ENCODE peak calls at places on chromosomes 7 and 10, in nine cellular contexts. One of them, this sample, is unnamed.

GRCh38 chr7:128264477-128264876 is 23.4 kb downstream of the LEP start:
- DNase-seq in Calu3: no peak
- DNase-seq in cardiac muscle cell: no peak
- DNase-seq in upper lobe of left lung: no peak
- DNase-seq in AG09309: no peak
- DNase-seq in bronchial epithelial cell: no peak
- DNase-seq in lower lobe of right lung: no peak
- DNase-seq in HepG2: no peak
- DNase-seq in fibroblast of pulmonary artery: no peak
- DNase-seq in this sample: no peak

GRCh38 chr7:56092789-56093531 is at the start of gene PHKG1:
- DNase-seq in Calu3: peak
- DNase-seq in fibroblast of pulmonary artery: peak
- DNase-seq in HepG2: peak
- DNase-seq in AG09309: peak
- DNase-seq in cardiac muscle cell: peak
- DNase-seq in upper lobe of left lung: peak
- DNase-seq in bronchial epithelial cell: peak
- DNase-seq in lower lobe of right lung: peak
- DNase-seq in this sample: no peak

GRCh38 chr10:683448-684071 is 5.9 kb downstream of the DIP2C start:
- DNase-seq in Calu3: no peak
- DNase-seq in fibroblast of pulmonary artery: peak
- DNase-seq in HepG2: no peak
- DNase-seq in cardiac muscle cell: peak
- DNase-seq in AG09309: peak
- DNase-seq in lower lobe of right lung: no peak
- DNase-seq in bronchial epithelial cell: no peak
- DNase-seq in upper lobe of left lung: no peak
- DNase-seq in this sample: no peak

GRCh38 chr7:7522421-7522820 is 13.3 kb downstream of the COL28A1 start:
- DNase-seq in HepG2: no peak
- DNase-seq in upper lobe of left lung: no peak
- DNase-seq in AG09309: peak
- DNase-seq in lower lobe of right lung: no peak
- DNase-seq in fibroblast of pulmonary artery: no peak
- DNase-seq in Calu3: no peak
- DNase-seq in cardiac muscle cell: no peak
- DNase-seq in bronchial epithelial cell: no peak
- DNase-seq in this sample: no peak

GRCh38 chr7:159025161-159025779 is 119.4 kb downstream of the VIPR2 start:
- DNase-seq in HepG2: no peak
- DNase-seq in cardiac muscle cell: no peak
- DNase-seq in fibroblast of pulmonary artery: no peak
- DNase-seq in lower lobe of right lung: no peak
- DNase-seq in AG09309: no peak
- DNase-seq in Calu3: no peak
- DNase-seq in bronchial epithelial cell: no peak
- DNase-seq in upper lobe of left lung: no peak
- DNase-seq in this sample: no peak

GRCh38 chr10:104080762-104081161 is 4.9 kb downstream of the COL17A1 start:
- DNase-seq in upper lobe of left lung: no peak
- DNase-seq in HepG2: peak
- DNase-seq in fibroblast of pulmonary artery: peak
- DNase-seq in lower lobe of right lung: no peak
- DNase-seq in AG09309: no peak
- DNase-seq in cardiac muscle cell: peak
- DNase-seq in Calu3: no peak
- DNase-seq in bronchial epithelial cell: peak
- DNase-seq in this sample: no peak

GRCh38 chr10:4255751-4256150 is 470.7 kb upstream of the KLF6 start:
- DNase-seq in bronchial epithelial cell: peak
- DNase-seq in cardiac muscle cell: no peak
- DNase-seq in fibroblast of pulmonary artery: peak
- DNase-seq in lower lobe of right lung: no peak
- DNase-seq in AG09309: no peak
- DNase-seq in upper lobe of left lung: no peak
- DNase-seq in Calu3: no peak
- DNase-seq in HepG2: no peak
- DNase-seq in this sample: no peak

GRCh38 chr7:90155206-90155605 is 937 bp downstream of the STEAP1 start:
- DNase-seq in AG09309: no peak
- DNase-seq in Calu3: no peak
- DNase-seq in upper lobe of left lung: no peak
- DNase-seq in lower lobe of right lung: no peak
- DNase-seq in fibroblast of pulmonary artery: peak
- DNase-seq in HepG2: no peak
- DNase-seq in cardiac muscle cell: peak
- DNase-seq in bronchial epithelial cell: peak
- DNase-seq in this sample: no peak

GRCh38 chr10:77084431-77085144 is 553.0 kb downstream of the KCNMA1 start:
- DNase-seq in Calu3: no peak
- DNase-seq in cardiac muscle cell: peak
- DNase-seq in bronchial epithelial cell: no peak
- DNase-seq in HepG2: no peak
- DNase-seq in lower lobe of right lung: no peak
- DNase-seq in AG09309: no peak
- DNase-seq in fibroblast of pulmonary artery: peak
- DNase-seq in upper lobe of left lung: no peak
- DNase-seq in this sample: no peak

GRCh38 chr10:71260622-71261325 is 48.4 kb downstream of the UNC5B start:
- DNase-seq in bronchial epithelial cell: peak
- DNase-seq in Calu3: no peak
- DNase-seq in HepG2: no peak
- DNase-seq in cardiac muscle cell: peak
- DNase-seq in fibroblast of pulmonary artery: peak
- DNase-seq in lower lobe of right lung: no peak
- DNase-seq in AG09309: no peak
- DNase-seq in upper lobe of left lung: peak
- DNase-seq in this sample: no peak

GRCh38 chr7:130151591-130152269 is 53.5 kb downstream of the TMEM209 start:
- DNase-seq in AG09309: peak
- DNase-seq in Calu3: no peak
- DNase-seq in HepG2: no peak
- DNase-seq in cardiac muscle cell: peak
- DNase-seq in fibroblast of pulmonary artery: peak
- DNase-seq in upper lobe of left lung: no peak
- DNase-seq in bronchial epithelial cell: no peak
- DNase-seq in lower lobe of right lung: no peak
- DNase-seq in this sample: no peak

GRCh38 chr7:139699640-139700504 is 77.9 kb downstream of the HIPK2 start:
- DNase-seq in bronchial epithelial cell: no peak
- DNase-seq in HepG2: no peak
- DNase-seq in lower lobe of right lung: no peak
- DNase-seq in Calu3: no peak
- DNase-seq in fibroblast of pulmonary artery: no peak
- DNase-seq in cardiac muscle cell: no peak
- DNase-seq in upper lobe of left lung: no peak
- DNase-seq in AG09309: no peak
- DNase-seq in this sample: no peak
- TF ChIP-seq CTCF in bronchial epithelial cell: peak
- TF ChIP-seq CTCF in HepG2: peak
- TF ChIP-seq CTCF in lower lobe of right lung: no peak
- TF ChIP-seq CTCF in Calu3: no peak
- TF ChIP-seq CTCF in fibroblast of pulmonary artery: no peak
- TF ChIP-seq CTCF in cardiac muscle cell: peak
- TF ChIP-seq CTCF in upper lobe of left lung: no peak
- TF ChIP-seq CTCF in AG09309: peak
- TF ChIP-seq CTCF in this sample: no peak

GRCh38 chr7:76108540-76109233 is 60.8 kb downstream of the MDH2 start:
- DNase-seq in upper lobe of left lung: peak
- DNase-seq in HepG2: peak
- DNase-seq in cardiac muscle cell: peak
- DNase-seq in Calu3: no peak
- DNase-seq in fibroblast of pulmonary artery: peak
- DNase-seq in bronchial epithelial cell: peak
- DNase-seq in AG09309: no peak
- DNase-seq in lower lobe of right lung: peak
- DNase-seq in this sample: no peak
- TF ChIP-seq CTCF in upper lobe of left lung: no peak
- TF ChIP-seq CTCF in HepG2: no peak
- TF ChIP-seq CTCF in cardiac muscle cell: no peak
- TF ChIP-seq CTCF in Calu3: no peak
- TF ChIP-seq CTCF in fibroblast of pulmonary artery: no peak
- TF ChIP-seq CTCF in bronchial epithelial cell: no peak
- TF ChIP-seq CTCF in AG09309: no peak
- TF ChIP-seq CTCF in lower lobe of right lung: no peak
- TF ChIP-seq CTCF in this sample: no peak

GRCh38 chr7:79531905-79532304 is 78.4 kb upstream of the MAGI2 start:
- DNase-seq in HepG2: no peak
- DNase-seq in cardiac muscle cell: no peak
- DNase-seq in lower lobe of right lung: no peak
- DNase-seq in upper lobe of left lung: no peak
- DNase-seq in bronchial epithelial cell: no peak
- DNase-seq in Calu3: no peak
- DNase-seq in AG09309: no peak
- DNase-seq in fibroblast of pulmonary artery: no peak
- DNase-seq in this sample: no peak

GRCh38 chr7:79531116-79531515 is 77.6 kb upstream of the MAGI2 start:
- DNase-seq in cardiac muscle cell: no peak
- DNase-seq in HepG2: no peak
- DNase-seq in AG09309: no peak
- DNase-seq in Calu3: no peak
- DNase-seq in upper lobe of left lung: no peak
- DNase-seq in fibroblast of pulmonary artery: no peak
- DNase-seq in bronchial epithelial cell: no peak
- DNase-seq in lower lobe of right lung: no peak
- DNase-seq in this sample: no peak

GRCh38 chr7:79529896-79530235 is 76.4 kb upstream of the MAGI2 start:
- DNase-seq in lower lobe of right lung: no peak
- DNase-seq in fibroblast of pulmonary artery: no peak
- DNase-seq in AG09309: no peak
- DNase-seq in cardiac muscle cell: no peak
- DNase-seq in upper lobe of left lung: no peak
- DNase-seq in Calu3: no peak
- DNase-seq in HepG2: no peak
- DNase-seq in bronchial epithelial cell: peak
- DNase-seq in this sample: no peak

GRCh38 chr7:79529214-79529895 is 75.9 kb upstream of the MAGI2 start:
- DNase-seq in HepG2: no peak
- DNase-seq in AG09309: no peak
- DNase-seq in lower lobe of right lung: no peak
- DNase-seq in upper lobe of left lung: no peak
- DNase-seq in bronchial epithelial cell: no peak
- DNase-seq in fibroblast of pulmonary artery: no peak
- DNase-seq in cardiac muscle cell: no peak
- DNase-seq in Calu3: no peak
- DNase-seq in this sample: no peak

GRCh38 chr7:79534128-79534527 is 80.7 kb upstream of the MAGI2 start:
- DNase-seq in Calu3: no peak
- DNase-seq in HepG2: no peak
- DNase-seq in bronchial epithelial cell: no peak
- DNase-seq in fibroblast of pulmonary artery: no peak
- DNase-seq in cardiac muscle cell: no peak
- DNase-seq in AG09309: no peak
- DNase-seq in lower lobe of right lung: no peak
- DNase-seq in upper lobe of left lung: no peak
- DNase-seq in this sample: no peak
- TF ChIP-seq CTCF in Calu3: no peak
- TF ChIP-seq CTCF in HepG2: no peak
- TF ChIP-seq CTCF in bronchial epithelial cell: no peak
- TF ChIP-seq CTCF in fibroblast of pulmonary artery: no peak
- TF ChIP-seq CTCF in cardiac muscle cell: no peak
- TF ChIP-seq CTCF in AG09309: no peak
- TF ChIP-seq CTCF in lower lobe of right lung: no peak
- TF ChIP-seq CTCF in upper lobe of left lung: no peak
- TF ChIP-seq CTCF in this sample: no peak

DNA sequence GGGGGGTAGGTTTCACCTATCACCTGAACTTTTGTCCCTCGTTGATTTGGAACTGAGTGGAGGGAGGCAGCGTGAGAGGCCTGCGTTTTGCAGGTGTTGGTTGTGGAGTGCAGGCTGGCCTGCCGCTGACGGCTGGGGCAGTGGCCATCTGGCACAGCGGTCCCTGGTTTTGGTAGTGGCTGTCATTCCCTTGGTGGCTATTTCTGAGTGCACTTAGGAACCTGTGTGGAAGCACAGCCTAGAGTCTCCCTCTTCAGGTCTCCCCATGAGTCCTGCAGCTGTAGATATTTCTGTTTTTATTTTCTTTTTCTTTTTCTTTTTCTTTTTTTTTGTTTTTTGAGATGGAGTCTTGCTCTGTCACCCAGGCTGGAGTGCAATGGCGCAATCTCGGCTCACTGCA is 129.2 kb downstream of the CUL2 start:
- DNase-seq in AG09309: no peak
- DNase-seq in lower lobe of right lung: no peak
- DNase-seq in HepG2: no peak
- DNase-seq in fibroblast of pulmonary artery: peak
- DNase-seq in Calu3: no peak
- DNase-seq in bronchial epithelial cell: peak
- DNase-seq in upper lobe of left lung: no peak
- DNase-seq in cardiac muscle cell: no peak
- DNase-seq in this sample: no peak
- TF ChIP-seq CTCF in AG09309: peak
- TF ChIP-seq CTCF in lower lobe of right lung: no peak
- TF ChIP-seq CTCF in HepG2: no peak
- TF ChIP-seq CTCF in fibroblast of pulmonary artery: peak
- TF ChIP-seq CTCF in Calu3: no peak
- TF ChIP-seq CTCF in bronchial epithelial cell: peak
- TF ChIP-seq CTCF in upper lobe of left lung: no peak
- TF ChIP-seq CTCF in cardiac muscle cell: peak
- TF ChIP-seq CTCF in this sample: no peak

This sample was measured in activated B cell treated with CpG ODN at 0.5 μM for 24 hours.